ENCODE peak calls at places on chromosomes 12 and 14, in five cellular contexts. U is heart right ventricle, H is body of pancreas, P is uterus, G is MM.1S. C is an unnamed sample.

GRCh38 chr12:128771681-128772080 is 52.1 kb downstream of the SLC15A4 start:
- DNase-seq in U (no peak), H (no peak), P (no peak), G (no peak), C (no peak)

GRCh38 chr14:52391866-52392600 is 77.9 kb downstream of the PTGER2 start:
- DNase-seq in U (no peak), H (no peak), P (no peak), G (no peak), C (no peak)

GRCh38 chr12:131783915-131784541 is 44.2 kb upstream of the MMP17 start:
- DNase-seq in U (no peak), H (no peak), P (no peak), G (peak; percentile 15), C (no peak)

GRCh38 chr12:132481345-132481744 is 8.6 kb upstream of the FBRSL1 start:
- DNase-seq in U (no peak), H (no peak), P (no peak), G (no peak), C (no peak)

GRCh38 chr14:57692671-57693070 is 173.2 kb downstream of the SLC35F4 start:
- DNase-seq in U (no peak), H (no peak), P (no peak), G (peak; percentile 14), C (no peak)

GRCh38 chr12:94055528-94055927 is 92.8 kb upstream of the PLXNC1 start:
- DNase-seq in U (no peak), H (no peak), P (no peak), G (no peak), C (no peak)

GRCh38 chr14:75279739-75280447 is 1.3 kb downstream of the FOS start:
- DNase-seq in U (no peak), H (peak; percentile 40), P (peak; percentile 56), G (no peak), C (no peak)

GRCh38 chr14:103404920-103405319 is 19.7 kb downstream of the MARK3 start:
- DNase-seq in U (peak; percentile 26), H (peak; percentile 89), P (no peak), G (no peak), C (no peak)

GRCh38 chr12:109134186-109134917 is 18.0 kb downstream of the ACACB start:
- DNase-seq in U (peak; percentile 34), H (peak; percentile 56), P (peak; percentile 36), G (no peak), C (no peak)

GRCh38 chr12:79895041-79895440 is 39.9 kb downstream of the PPP1R12A start:
- DNase-seq in U (no peak), H (no peak), P (no peak), G (no peak), C (no peak)

GRCh38 chr14:78143489-78144145 is 26.6 kb upstream of the NRXN3 start:
- DNase-seq in U (no peak), H (no peak), P (no peak), G (no peak), C (no peak)

GRCh38 chr14:81396108-81396507 is 4.0 kb downstream of the STON2 start:
- DNase-seq in U (no peak), H (no peak), P (no peak), G (no peak), C (peak; percentile 56)

GRCh38 chr14:21087294-21088091 is 11.0 kb downstream of the ZNF219 start:
- DNase-seq in U (no peak), H (peak; percentile 67), P (no peak), G (peak; percentile 39), C (peak; percentile 95)

GRCh38 chr14:74577247-74577947 is 34.6 kb downstream of the LTBP2 start:
- DNase-seq in U (no peak), H (peak; percentile 42), P (peak; percentile 78), G (no peak), C (no peak)

GRCh38 chr12:79194595-79194994 is 330.0 kb downstream of the SYT1 start:
- DNase-seq in U (no peak), H (no peak), P (no peak), G (no peak), C (no peak)

GRCh38 chr12:45705404-45705803 is 24.1 kb upstream of the ARID2 start:
- DNase-seq in U (no peak), H (no peak), P (no peak), G (no peak), C (no peak)

GRCh38 chr14:96484391-96484790 is 17.8 kb upstream of the PAPOLA start:
- DNase-seq in U (no peak), H (no peak), P (no peak), G (no peak), C (no peak)

GRCh38 chr14:77307099-77307496 is 13.6 kb downstream of the POMT2 start:
- DNase-seq in U (no peak), H (no peak), P (no peak), G (no peak), C (no peak)

GRCh38 chr14:34650786-34651584 is 21.0 kb upstream of the SNX6 start:
- DNase-seq in U (no peak), H (peak; percentile 39), P (no peak), G (no peak), C (no peak)

GRCh38 chr12:47080725-47081502 is 1.2 kb upstream of the AMIGO2 start:
- DNase-seq in U (peak; percentile 40), H (peak; percentile 46), P (peak; percentile 56), G (no peak), C (peak; percentile 66)

GRCh38 chr12:115370650-115371049 is 686.7 kb upstream of the TBX3 start:
- DNase-seq in U (no peak), H (no peak), P (no peak), G (no peak), C (no peak)

GRCh38 chr12:127422935-127423585 is 843.9 kb upstream of the TMEM132C start:
- DNase-seq in U (no peak), H (no peak), P (no peak), G (no peak), C (no peak)

GRCh38 chr12:105672576-105672975 is 342.1 kb downstream of the C12orf75 start:
- DNase-seq in U (peak; percentile 84), H (peak; percentile 4), P (peak; percentile 50), G (no peak), C (no peak)

GRCh38 chr14:60058087-60058486 is 33.6 kb upstream of the PCNX4 start:
- DNase-seq in U (no peak), H (no peak), P (no peak), G (no peak), C (no peak)

GRCh38 chr12:79451988-79452387 is 238.8 kb downstream of the PAWR start:
- DNase-seq in U (peak; percentile 23), H (peak; percentile 52), P (peak; percentile 66), G (no peak), C (no peak)

GRCh38 chr12:6373022-6373787 is 2.2 kb downstream of the SCNN1A start:
- DNase-seq in U (no peak), H (no peak), P (no peak), G (no peak), C (no peak)

GRCh38 chr12:58395470-58395869 is 454.1 kb downstream of the ATP23 start:
- DNase-seq in U (no peak), H (no peak), P (no peak), G (no peak), C (no peak)

GRCh38 chr14:77139540-77140342 is 1.9 kb downstream of the ZDHHC22 start:
- DNase-seq in U (no peak), H (peak; percentile 24), P (no peak), G (no peak), C (no peak)

GRCh38 chr14:22837750-22838538 is 1.6 kb downstream of the MMP14 start:
- DNase-seq in U (peak; percentile 45), H (peak; percentile 46), P (peak; percentile 88), G (no peak), C (no peak)

GRCh38 chr14:102748806-102749205 is 28.4 kb upstream of the TRAF3 start:
- DNase-seq in U (no peak), H (no peak), P (no peak), G (no peak), C (no peak)

GRCh38 chr14:99508896-99509629 is 27.9 kb downstream of the CCNK start:
- DNase-seq in U (no peak), H (peak; percentile 91), P (no peak), G (no peak), C (no peak)
- TF ChIP-seq CTCF in U (no peak), H (no peak), P (no peak), G (no peak), C (no peak)

GRCh38 chr12:54949041-54949721 is 35.4 kb downstream of the TESPA1 start:
- DNase-seq in U (no peak), H (no peak), P (no peak), G (no peak), C (no peak)
- TF ChIP-seq CTCF in U (no peak), H (no peak), P (no peak), G (no peak), C (no peak)

GRCh38 chr12:62933220-62933870 is 1.6 kb downstream of the PPM1H start:
- DNase-seq in U (peak; percentile 50), H (peak; percentile 43), P (no peak), G (no peak), C (no peak)

GRCh38 chr12:62931481-62931880 is 3.5 kb downstream of the PPM1H start:
- DNase-seq in U (no peak), H (no peak), P (no peak), G (no peak), C (no peak)

GRCh38 chr12:62930546-62931425 is 4.2 kb downstream of the PPM1H start:
- DNase-seq in U (no peak), H (no peak), P (no peak), G (no peak), C (no peak)

GRCh38 chr12:62934799-62935674 is at the start of gene PPM1H:
- DNase-seq in U (peak; percentile 73), H (peak; percentile 93), P (peak; percentile 29), G (peak; percentile 95), C (peak; percentile 57)

DNA sequence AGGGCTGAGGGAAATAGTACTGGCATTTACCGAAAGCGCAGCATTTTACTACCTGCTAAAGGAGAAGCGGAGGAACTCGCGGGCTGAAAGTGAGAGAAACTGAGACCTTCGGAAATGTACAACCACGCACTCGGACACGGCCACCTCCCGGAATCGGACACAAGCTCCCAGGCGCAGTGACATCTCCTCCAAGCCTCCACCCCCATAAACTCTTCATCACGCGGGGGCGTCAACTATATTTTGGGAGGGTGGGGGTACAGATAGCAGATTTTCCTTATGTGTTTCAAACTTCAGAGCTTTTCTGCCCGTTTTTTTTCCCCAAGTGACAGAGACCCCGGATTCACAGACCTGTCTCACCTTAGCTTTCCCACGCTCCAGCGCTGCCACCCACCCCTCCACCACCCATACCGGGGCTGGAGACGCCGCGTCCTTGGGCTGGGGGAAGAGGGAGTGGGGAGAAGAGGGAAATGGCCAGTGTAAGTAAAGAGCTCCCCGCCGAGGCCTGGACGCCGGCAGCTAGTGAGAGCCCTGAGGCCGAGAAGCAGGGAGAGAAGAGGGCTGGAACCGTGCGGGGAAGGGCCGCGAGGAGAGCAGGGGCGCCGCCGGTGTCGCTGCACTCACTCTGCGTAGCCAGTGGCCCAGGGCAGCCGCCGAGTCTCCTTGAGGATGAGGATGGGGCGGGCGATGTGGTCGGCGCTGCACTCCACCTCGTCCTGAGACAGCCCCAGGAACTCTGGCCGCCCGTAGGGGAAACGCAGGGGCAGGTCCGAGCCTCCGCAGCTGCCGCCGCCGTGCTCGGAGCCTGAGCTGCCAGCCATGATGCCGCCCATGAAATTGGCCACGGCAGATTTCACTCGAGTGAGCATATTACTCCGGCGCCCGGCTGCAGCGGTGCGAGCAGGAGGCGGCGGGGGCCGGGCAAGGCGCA is 815 bp downstream of the PPM1H start:
- DNase-seq in U (peak; percentile 41), H (peak; percentile 20), P (peak; percentile 22), G (peak; percentile 55), C (peak; percentile 47)
- TF ChIP-seq CTCF in U (no peak), H (no peak), P (no peak), G (peak; percentile 17), C (no peak)

GRCh38 chr14:68718033-68718725 is 74.7 kb downstream of the ZFP36L1 start:
- DNase-seq in U (no peak), H (no peak), P (no peak), G (no peak), C (no peak)
- TF ChIP-seq CTCF in U (no peak), H (peak; percentile 11), P (no peak), G (no peak), C (peak; percentile 85)